ENCODE peak calls at places on chromosome 1, in nine cellular contexts. S is cardiac muscle cell; W is nephron progenitor cell; B is NCI-H1092; G is T1000; U is stimulated activated CD8-positive, alpha-beta memory T cell treated with anti-CD3 and anti-CD28 coated beads, Interleukin-15, amount 100 ng/mL, for 24 hours; V is astrocyte of the cerebellum; C is iris pigment epithelial cell; Z is GM04504. X is an unnamed sample.
A peak's percentile ranks its signal among the peaks of the same experiment; 100 is the strongest.

GRCh38 chr1:248618878-248619277 is 16.0 kb downstream of the OR2T11 start:
- DNase-seq in S (peak; percentile 39), W (no peak), B (peak; percentile 9), G (no peak), U (peak; percentile 8), V (no peak), C (peak; percentile 4), Z (peak; percentile 35), X (peak; percentile 4)

GRCh38 chr1:244211559-244211944 is 160.5 kb downstream of the ZBTB18 start:
- DNase-seq in S (peak; percentile 87), W (no peak), B (no peak), G (no peak), U (no peak), V (no peak), C (peak; percentile 91), Z (no peak), X (peak; percentile 84)

GRCh38 chr1:193435771-193436170 is 249.4 kb upstream of the B3GALT2 start:
- DNase-seq in S (no peak), W (no peak), B (no peak), G (no peak), U (no peak), V (no peak), C (no peak), Z (no peak), X (no peak)

GRCh38 chr1:6779089-6779805 is 6.0 kb upstream of the CAMTA1 start:
- DNase-seq in S (no peak), W (no peak), B (no peak), G (no peak), U (no peak), V (no peak), C (no peak), Z (no peak), X (no peak)

GRCh38 chr1:26358411-26359384 is 4.8 kb upstream of the CRYBG2 start:
- DNase-seq in S (no peak), W (no peak), B (no peak), G (no peak), U (no peak), V (no peak), C (no peak), Z (no peak), X (no peak)

GRCh38 chr1:36865080-36865900 is 169.0 kb downstream of the GRIK3 start:
- DNase-seq in S (no peak), W (no peak), B (no peak), G (no peak), U (no peak), V (no peak), C (no peak), Z (no peak), X (no peak)

GRCh38 chr1:188023206-188023605 is 1194.5 kb downstream of the PLA2G4A start:
- DNase-seq in S (no peak), W (no peak), B (no peak), G (no peak), U (no peak), V (no peak), C (no peak), Z (no peak), X (no peak)

GRCh38 chr1:22877112-22877915 is 95.4 kb downstream of the LACTBL1 start:
- DNase-seq in S (no peak), W (no peak), B (no peak), G (no peak), U (no peak), V (no peak), C (no peak), Z (no peak), X (no peak)

GRCh38 chr1:41619511-41620364 is 135.3 kb upstream of the EDN2 start:
- DNase-seq in S (no peak), W (no peak), B (no peak), G (no peak), U (no peak), V (no peak), C (no peak), Z (no peak), X (no peak)

GRCh38 chr1:93601686-93602085 is 80.0 kb downstream of the BCAR3 start:
- DNase-seq in S (no peak), W (no peak), B (no peak), G (no peak), U (no peak), V (no peak), C (no peak), Z (no peak), X (no peak)

GRCh38 chr1:44235794-44236193 is 22.5 kb downstream of the DMAP1 start:
- DNase-seq in S (no peak), W (no peak), B (no peak), G (no peak), U (no peak), V (no peak), C (no peak), Z (no peak), X (no peak)

GRCh38 chr1:64654519-64655341 is 90.1 kb upstream of the RAVER2 start:
- DNase-seq in S (peak; percentile 48), W (no peak), B (no peak), G (no peak), U (no peak), V (no peak), C (peak; percentile 18), Z (peak; percentile 20), X (peak; percentile 24)

GRCh38 chr1:56644064-56644940 is 812 bp upstream of the PRKAA2 start:
- DNase-seq in S (no peak), W (no peak), B (no peak), G (no peak), U (no peak), V (no peak), C (peak; percentile 26), Z (no peak), X (no peak)

GRCh38 chr1:15347182-15347581 is 62.5 kb upstream of the EFHD2 start:
- DNase-seq in S (no peak), W (no peak), B (no peak), G (no peak), U (no peak), V (no peak), C (no peak), Z (no peak), X (no peak)

GRCh38 chr1:61056674-61057439 is 25.5 kb upstream of the NFIA start:
- DNase-seq in S (peak; percentile 75), W (peak; percentile 51), B (peak; percentile 27), G (peak; percentile 13), U (no peak), V (no peak), C (peak; percentile 56), Z (no peak), X (peak; percentile 25)

GRCh38 chr1:45381243-45381642 is 41.0 kb upstream of the MUTYH start:
- DNase-seq in S (peak; percentile 33), W (no peak), B (no peak), G (no peak), U (no peak), V (no peak), C (no peak), Z (no peak), X (no peak)

GRCh38 chr1:193019442-193020026 is 39.6 kb downstream of the UCHL5 start:
- DNase-seq in S (peak; percentile 82), W (no peak), B (peak; percentile 31), G (no peak), U (no peak), V (peak; percentile 51), C (peak; percentile 72), Z (no peak), X (peak; percentile 75)

GRCh38 chr1:41850029-41850428 is 68.7 kb downstream of the HIVEP3 start:
- DNase-seq in S (no peak), W (no peak), B (no peak), G (no peak), U (no peak), V (peak; percentile 49), C (no peak), Z (no peak), X (no peak)

GRCh38 chr1:10649484-10650201 is 146.8 kb downstream of the CASZ1 start:
- DNase-seq in S (no peak), W (no peak), B (no peak), G (no peak), U (no peak), V (no peak), C (no peak), Z (no peak), X (no peak)

GRCh38 chr1:91092503-91092902 is 70.7 kb upstream of the ZNF644 start:
- DNase-seq in S (no peak), W (no peak), B (no peak), G (no peak), U (no peak), V (no peak), C (no peak), Z (no peak), X (no peak)